ENCODE peak calls at places on chromosomes 11 and 22, in six cellular contexts. T, U, F, A, X and P are unnamed samples.

GRCh38 chr11:117993988-117994741 is 8.0 kb downstream of the IL10RA start:
- DNase-seq in A (no peak), U (no peak), F (no peak), X (no peak), T (peak; percentile 45), P (no peak)

GRCh38 chr11:66465371-66466224 is 1.1 kb upstream of the PELI3 start:
- DNase-seq in A (no peak), F (no peak), X (no peak), U (no peak), T (no peak), P (no peak)

GRCh38 chr22:45125198-45125597 is 38.5 kb upstream of the NUP50 start:
- DNase-seq in X (no peak), T (no peak), F (no peak), U (no peak), A (peak; percentile 91), P (no peak)

GRCh38 chr11:126544311-126545056 is 189.0 kb downstream of the ST3GAL4 start:
- DNase-seq in T (peak; percentile 1), X (no peak), F (no peak), U (no peak), A (peak; percentile 19), P (no peak)

GRCh38 chr11:107752508-107752907 is 40.7 kb upstream of the SLN start:
- DNase-seq in U (no peak), A (no peak), X (no peak), F (no peak), T (no peak), P (no peak)

GRCh38 chr11:119335091-119335654 is 846 bp downstream of the RNF26 start:
- DNase-seq in T (no peak), F (no peak), U (no peak), A (no peak), X (no peak), P (no peak)

GRCh38 chr22:36196254-36197064 is 5.2 kb downstream of the APOL4 start:
- DNase-seq in A (no peak), U (no peak), X (no peak), T (no peak), F (no peak), P (no peak)

GRCh38 chr11:20672575-20672974 is 3.2 kb downstream of the NELL1 start:
- DNase-seq in X (peak; percentile 30), T (peak; percentile 26), F (no peak), A (no peak), U (no peak), P (no peak)

GRCh38 chr11:61507962-61508824 is at the start of gene LRRC10B:
- DNase-seq in U (peak; percentile 28), F (no peak), A (no peak), X (peak; percentile 91), T (peak; percentile 84), P (peak; percentile 78)

GRCh38 chr11:101478587-101479375 is 105.0 kb downstream of the TRPC6 start:
- DNase-seq in X (no peak), F (no peak), A (no peak), U (no peak), T (no peak), P (no peak)

GRCh38 chr11:59918987-59919589 is 19.1 kb upstream of the OOSP1 start:
- DNase-seq in U (no peak), A (peak; percentile 31), T (peak; percentile 63), F (peak; percentile 62), X (peak; percentile 18), P (peak; percentile 15)

GRCh38 chr22:28332410-28332809 is 347.2 kb downstream of the TTC28 start:
- DNase-seq in X (no peak), T (no peak), A (no peak), U (no peak), F (no peak), P (no peak)

GRCh38 chr11:199782-200181 is 6.9 kb downstream of the SCGB1C1 start:
- DNase-seq in U (no peak), A (no peak), T (no peak), F (no peak), X (no peak), P (no peak)